ENCODE peak calls at places on chromosomes 12 and 14, in five cellular contexts. A, L, O, V and D are unnamed samples. For H3K4me1, the result is how much of the 10 kb centered on the place peaks cover.

GRCh38 chr12:50041962-50042361 is 15.4 kb upstream of the ASIC1 start:
- DNase-seq in V (no peak), O (no peak), A (no peak), L (no peak), D (no peak)

GRCh38 chr12:88067301-88067700 is 38.1 kb upstream of the C12orf50 start:
- DNase-seq in L (peak), O (no peak), A (no peak), V (no peak), D (no peak)

GRCh38 chr12:24470050-24470449 is 478.9 kb downstream of the BCAT1 start:
- DNase-seq in L (peak), O (no peak), A (no peak), V (no peak), D (no peak)

GRCh38 chr12:51855586-51856428 is 7.3 kb upstream of the FIGNL2 start:
- DNase-seq in V (peak), A (peak), O (no peak), L (peak), D (no peak)

GRCh38 chr14:104181761-104182530 is 43.6 kb downstream of the KIF26A start:
- DNase-seq in A (no peak), L (no peak), V (no peak), O (peak), D (peak)

GRCh38 chr14:68968721-68969120 is 10.4 kb downstream of the ACTN1 start:
- DNase-seq in O (no peak), A (no peak), L (no peak), V (no peak), D (no peak)

GRCh38 chr14:58077621-58078020 is 74.4 kb downstream of the ARMH4 start:
- DNase-seq in O (no peak), A (no peak), L (peak), V (no peak), D (no peak)

GRCh38 chr12:108861878-108862587 is 4.7 kb upstream of the SSH1 start:
- DNase-seq in L (no peak), A (no peak), V (no peak), O (no peak), D (no peak)

GRCh38 chr14:30957813-30958370 is 67.6 kb upstream of the AP4S1 start:
- DNase-seq in V (no peak), L (no peak), O (no peak), A (no peak), D (no peak)

GRCh38 chr12:108313609-108314331 is 25.3 kb downstream of the CMKLR1 start:
- DNase-seq in A (no peak), O (no peak), V (no peak), L (no peak), D (no peak)

GRCh38 chr14:20652996-20653975 is 11.8 kb upstream of the OR6S1 start:
- DNase-seq in A (peak), O (no peak), V (peak), L (peak), D (peak)

GRCh38 chr14:99744199-99744872 is 48.9 kb upstream of the EML1 start:
- DNase-seq in L (peak), V (peak), O (no peak), A (peak), D (no peak)

GRCh38 chr14:99747167-99747566 is 46.0 kb upstream of the EML1 start:
- DNase-seq in L (no peak), A (peak), O (no peak), V (no peak), D (no peak)

GRCh38 chr14:99744873-99745224 is 48.4 kb upstream of the EML1 start:
- DNase-seq in V (no peak), L (no peak), A (peak), O (no peak), D (no peak)

GRCh38 chr14:99747582-99748330 is 45.5 kb upstream of the EML1 start:
- DNase-seq in A (peak), O (no peak), V (no peak), L (no peak), D (no peak)

GRCh38 chr14:99745307-99745951 is 47.8 kb upstream of the EML1 start:
- DNase-seq in L (peak), O (no peak), A (peak), V (no peak), D (no peak)
- H3K4me1 ChIP-seq in L (under half), O (under half), A (under half), V (under half), D (under half)

DNA sequence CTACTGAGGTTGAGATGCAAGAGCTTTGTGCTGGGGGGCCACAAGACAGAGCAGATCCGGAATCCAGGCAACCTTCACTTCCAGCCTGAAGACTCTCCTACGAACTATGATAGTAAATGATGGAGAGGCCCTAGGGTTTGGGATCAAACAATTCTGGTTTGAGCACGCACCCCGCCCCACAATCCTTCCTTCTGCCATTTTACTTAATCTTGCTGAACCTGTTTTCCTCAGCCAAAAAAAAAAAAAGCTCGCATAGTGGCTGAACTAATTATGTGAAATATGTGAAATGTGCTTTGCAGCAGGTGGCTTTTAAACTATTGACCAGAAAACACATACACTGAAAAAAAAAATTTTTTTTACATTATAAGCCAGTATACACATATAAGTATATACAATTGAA is 677 bp upstream of the ITFG2 start:
- DNase-seq in O (no peak), A (no peak), V (no peak), L (no peak), D (no peak)
- H2AFZ ChIP-seq in O (peak), A (peak), V (no peak), L (peak), D (peak)

GRCh38 chr12:6698352-6699046 is 2.1 kb downstream of the PIANP start:
- DNase-seq in A (peak), O (no peak), L (no peak), V (no peak), D (no peak)

GRCh38 chr12:6695313-6696045 is 5.1 kb downstream of the PIANP start:
- DNase-seq in V (no peak), L (no peak), A (peak), O (no peak), D (no peak)

GRCh38 chr12:6696690-6697583 is 3.7 kb downstream of the PIANP start:
- DNase-seq in O (no peak), L (no peak), V (no peak), A (peak), D (no peak)

GRCh38 chr12:6699259-6699988 is 1.2 kb downstream of the PIANP start:
- DNase-seq in A (peak), L (no peak), O (no peak), V (no peak), D (no peak)

DNA sequence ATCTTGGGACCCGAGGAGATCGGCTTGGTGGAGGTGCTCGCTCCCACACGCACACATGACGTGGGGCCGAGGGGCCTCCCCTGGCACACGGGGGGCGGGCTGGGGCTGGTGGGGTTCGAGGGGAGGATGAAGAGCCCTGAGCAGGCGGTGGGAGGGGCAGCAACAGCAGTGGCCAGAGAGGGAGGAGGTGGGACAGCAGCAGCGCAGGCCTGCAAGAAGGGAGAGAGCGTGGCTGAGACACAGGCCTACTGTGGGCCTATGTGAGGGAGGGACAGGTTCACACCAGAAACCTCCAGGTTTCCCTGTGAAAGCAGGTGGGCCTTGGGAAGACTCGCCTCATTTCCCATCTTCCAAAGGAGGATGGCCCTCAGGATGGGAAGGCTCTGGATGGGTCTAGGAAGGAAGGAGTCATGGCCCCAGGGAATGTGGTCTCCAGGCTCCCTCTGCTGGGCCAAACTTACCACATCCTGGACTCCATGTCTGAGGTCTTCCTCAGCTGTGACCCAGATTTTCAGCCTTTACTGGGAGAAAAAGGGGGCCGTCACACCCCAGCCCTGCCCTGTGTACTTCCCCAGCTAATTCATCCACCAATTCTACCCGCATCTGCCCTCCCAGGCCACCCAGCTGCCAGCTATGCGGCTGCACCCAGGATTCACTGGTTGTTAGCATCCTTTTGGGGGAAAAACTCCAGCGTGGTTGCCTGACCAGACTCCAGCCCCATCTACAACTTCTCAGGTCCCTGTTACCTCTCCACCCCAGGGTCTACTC is 2.8 kb downstream of the PIANP start:
- DNase-seq in A (peak), O (peak), L (peak), V (peak), D (no peak)
- TF ChIP-seq CTCF in A (peak), O (peak), L (peak), V (peak), D (peak)

GRCh38 chr12:16606936-16607335 is 974 bp upstream of the LMO3 start:
- DNase-seq in V (peak), A (peak), L (no peak), O (no peak), D (no peak)
- H3K4me1 ChIP-seq in V (half or more), A (under half), L (under half), O (under half), D (under half)

GRCh38 chr12:91744613-91745012 is 401.0 kb downstream of the BTG1 start:
- DNase-seq in O (no peak), V (no peak), A (no peak), L (no peak), D (no peak)
- H2AFZ ChIP-seq in O (no peak), V (peak), A (peak), L (no peak), D (no peak)

DNA sequence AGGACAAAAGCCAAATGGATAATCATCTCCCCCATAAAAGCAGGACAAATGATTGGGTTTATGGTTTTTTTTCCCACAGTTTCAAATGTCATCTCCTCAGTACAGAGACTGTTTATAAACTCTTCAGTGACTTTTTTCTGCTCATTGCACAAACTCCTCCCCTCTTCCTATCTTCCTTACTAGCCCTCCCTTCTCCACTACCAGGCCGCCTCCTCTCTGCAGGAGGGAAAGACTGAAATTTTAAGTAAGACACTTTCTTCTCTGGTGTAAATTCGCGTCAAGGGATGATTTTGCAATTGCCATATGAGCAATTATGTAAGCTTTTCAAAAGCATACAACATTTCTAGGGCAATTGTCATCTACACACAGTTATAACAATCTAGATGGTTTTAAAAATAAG is 37.0 kb downstream of the BTG1 start:
- DNase-seq in V (peak), O (no peak), L (peak), A (peak), D (no peak)
- TF ChIP-seq CTCF in V (no peak), O (no peak), L (no peak), A (no peak), D (no peak)

DNA sequence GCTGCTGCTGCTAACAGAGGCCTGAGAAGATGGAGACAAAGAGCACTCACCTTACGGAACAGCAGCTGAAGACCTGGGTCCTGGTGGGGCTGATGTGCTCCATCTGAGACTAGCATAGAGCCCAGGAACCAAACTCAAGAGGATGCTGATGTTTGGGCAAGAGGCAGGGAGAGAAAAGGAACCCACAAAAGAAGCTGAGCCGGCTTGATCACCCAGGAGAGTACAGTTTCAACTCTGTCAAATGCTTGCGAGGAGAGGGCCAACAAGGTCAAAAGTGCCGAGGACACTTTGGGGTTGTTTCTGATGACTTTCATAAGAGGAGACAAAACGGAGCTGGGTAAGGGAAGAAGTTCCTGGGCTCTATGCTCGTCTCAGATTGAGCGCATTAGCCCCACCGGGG is 17.3 kb upstream of the NT5DC3 start:
- DNase-seq in L (no peak), V (no peak), A (no peak), O (no peak), D (no peak)
- H3K4me1 ChIP-seq in L (under half), V (under half), A (under half), O (under half), D (under half)

DNA sequence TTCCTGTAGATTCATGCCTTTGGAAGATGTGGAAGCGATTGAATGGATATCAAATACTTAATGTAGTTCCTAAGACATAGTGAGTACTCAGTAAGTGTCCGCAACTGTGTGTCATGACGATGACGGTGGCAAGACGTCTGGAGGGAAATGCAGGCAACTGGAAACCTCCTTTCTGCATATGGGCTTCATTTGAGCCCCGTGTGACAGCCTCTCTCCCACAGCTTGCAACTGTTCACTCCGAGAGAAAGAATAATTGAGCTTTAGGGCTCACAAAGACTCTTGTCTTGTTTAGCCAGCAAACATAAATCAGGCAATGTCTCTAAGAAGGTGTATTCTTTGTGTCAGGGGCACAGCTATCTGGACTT is 7.0 kb downstream of the CFAP251 start:
- DNase-seq in O (no peak), L (peak), A (peak), V (no peak), D (no peak)
- H2AFZ ChIP-seq in O (no peak), L (peak), A (peak), V (no peak), D (peak)

GRCh38 chr12:2796187-2796663 is 1.5 kb downstream of the FKBP4 start:
- DNase-seq in V (peak), A (peak), O (peak), L (no peak), D (no peak)

GRCh38 chr12:2795291-2796186 is 769 bp downstream of the FKBP4 start:
- DNase-seq in V (peak), A (peak), L (peak), O (peak), D (no peak)

GRCh38 chr12:2794736-2795289 is at the start of gene FKBP4:
- DNase-seq in V (peak), A (peak), L (peak), O (peak), D (peak)

GRCh38 chr12:2800046-2800570 is 5.3 kb downstream of the FKBP4 start:
- DNase-seq in V (no peak), L (no peak), O (no peak), A (no peak), D (peak)

DNA sequence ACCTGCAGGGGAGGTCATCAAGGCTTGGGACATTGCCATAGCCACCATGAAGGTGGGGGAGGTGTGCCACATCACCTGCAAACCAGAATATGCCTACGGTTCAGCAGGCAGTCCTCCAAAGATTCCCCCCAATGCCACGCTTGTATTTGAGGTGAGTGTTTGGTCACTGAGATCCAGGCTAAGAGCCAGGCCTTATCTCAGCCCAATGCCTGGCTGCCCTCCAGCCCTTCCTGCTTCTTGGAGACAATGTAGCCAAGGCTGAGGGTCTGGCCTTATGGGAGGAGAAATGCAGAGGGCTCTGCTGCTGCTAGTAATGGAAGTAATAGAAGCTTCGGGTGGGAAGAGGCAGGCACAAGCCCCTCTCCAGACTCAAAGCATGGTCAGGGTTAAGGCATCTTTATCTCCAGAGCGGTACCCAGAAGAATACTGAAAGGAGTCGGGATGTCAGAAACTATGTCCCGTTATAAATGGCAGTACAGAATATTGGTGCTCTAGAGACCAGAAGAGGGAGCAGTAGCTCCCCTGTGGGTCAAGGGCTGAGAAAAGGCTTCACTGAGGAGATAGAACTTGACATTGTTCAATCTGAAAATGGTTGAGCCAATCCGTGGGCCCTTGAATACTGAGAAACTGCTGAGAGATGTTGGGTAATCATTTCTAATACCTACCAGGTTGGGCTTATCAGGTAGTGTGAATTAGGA is 3.1 kb downstream of the FKBP4 start:
- DNase-seq in L (no peak), V (no peak), O (no peak), A (no peak), D (no peak)
- TF ChIP-seq CTCF in L (peak), V (no peak), O (no peak), A (peak), D (peak)

GRCh38 chr12:79688376-79689040 is 2.3 kb downstream of the PAWR start:
- DNase-seq in A (no peak), L (no peak), V (no peak), O (no peak), D (no peak)

GRCh38 chr12:79687711-79688270 is 3.0 kb downstream of the PAWR start:
- DNase-seq in O (no peak), L (peak), V (peak), A (no peak), D (no peak)

GRCh38 chr12:79686171-79686570 is 4.6 kb downstream of the PAWR start:
- DNase-seq in L (no peak), O (peak), A (no peak), V (no peak), D (no peak)

GRCh38 chr12:79682593-79682992 is 8.2 kb downstream of the PAWR start:
- DNase-seq in L (no peak), O (no peak), V (no peak), A (no peak), D (no peak)

DNA sequence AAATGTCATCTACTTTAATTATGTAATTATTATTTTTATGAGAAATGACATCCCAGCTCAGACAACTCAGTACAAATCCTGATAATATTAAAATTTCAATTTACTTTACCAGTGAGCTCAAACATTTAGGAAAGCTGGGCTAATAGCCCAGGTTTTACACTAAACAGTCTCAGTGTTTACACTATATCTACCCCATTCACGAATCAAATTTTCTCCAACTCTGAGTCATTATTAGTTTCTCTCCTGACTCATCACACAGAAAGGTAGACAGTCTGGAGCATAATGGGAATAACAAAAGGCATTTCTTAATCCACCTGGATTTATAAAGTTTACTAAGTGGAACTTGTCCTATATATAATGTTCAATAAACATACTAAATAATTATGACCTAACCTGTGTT is 5.7 kb downstream of the PAWR start:
- DNase-seq in V (no peak), L (peak), O (peak), A (no peak), D (no peak)
- H3K4me1 ChIP-seq in V (half or more), L (under half), O (half or more), A (under half), D (under half)